ENCODE peak calls at places on chromosome 10, in ten cellular contexts. One of them, this sample, is unnamed.

GRCh38 chr10:130231211-130231850 is 95.1 kb downstream of the GLRX3 start:
- DNase-seq in NCI-H1105: no peak
- DNase-seq in epithelial cell of proximal tubule: no peak
- DNase-seq in heart left ventricle: no peak
- DNase-seq in GM04504: no peak
- DNase-seq in stimulated activated CD4-positive, alpha-beta T cell treated with anti-CD3 and anti-CD28 coated beads, Interleukin-4, amount 100 ng/mL, for 1 hour: no peak
- DNase-seq in NCI-H510A treated with DMSO at 0.1 percent for 48 hours: no peak
- DNase-seq in WTC11: no peak
- DNase-seq in substantia nigra: no peak
- DNase-seq in aorta: peak
- DNase-seq in this sample: no peak

GRCh38 chr10:91104185-91105041 is 116.0 kb upstream of the PCGF5 start:
- DNase-seq in epithelial cell of proximal tubule: no peak
- DNase-seq in NCI-H510A treated with DMSO at 0.1 percent for 48 hours: no peak
- DNase-seq in NCI-H1105: no peak
- DNase-seq in GM04504: no peak
- DNase-seq in WTC11: no peak
- DNase-seq in heart left ventricle: no peak
- DNase-seq in stimulated activated CD4-positive, alpha-beta T cell treated with anti-CD3 and anti-CD28 coated beads, Interleukin-4, amount 100 ng/mL, for 1 hour: no peak
- DNase-seq in substantia nigra: no peak
- DNase-seq in aorta: no peak
- DNase-seq in this sample: no peak

GRCh38 chr10:10164845-10165244 is 852.8 kb upstream of the CELF2 start:
- DNase-seq in NCI-H510A treated with DMSO at 0.1 percent for 48 hours: no peak
- DNase-seq in NCI-H1105: no peak
- DNase-seq in substantia nigra: no peak
- DNase-seq in GM04504: no peak
- DNase-seq in aorta: no peak
- DNase-seq in epithelial cell of proximal tubule: no peak
- DNase-seq in heart left ventricle: no peak
- DNase-seq in WTC11: no peak
- DNase-seq in stimulated activated CD4-positive, alpha-beta T cell treated with anti-CD3 and anti-CD28 coated beads, Interleukin-4, amount 100 ng/mL, for 1 hour: no peak
- DNase-seq in this sample: no peak

GRCh38 chr10:117442521-117442920 is 67.3 kb upstream of the PDZD8 start:
- DNase-seq in substantia nigra: no peak
- DNase-seq in stimulated activated CD4-positive, alpha-beta T cell treated with anti-CD3 and anti-CD28 coated beads, Interleukin-4, amount 100 ng/mL, for 1 hour: no peak
- DNase-seq in NCI-H1105: no peak
- DNase-seq in aorta: no peak
- DNase-seq in heart left ventricle: no peak
- DNase-seq in NCI-H510A treated with DMSO at 0.1 percent for 48 hours: no peak
- DNase-seq in GM04504: no peak
- DNase-seq in epithelial cell of proximal tubule: no peak
- DNase-seq in WTC11: no peak
- DNase-seq in this sample: no peak

GRCh38 chr10:119301397-119301796 is 94.0 kb downstream of the GRK5 start:
- DNase-seq in stimulated activated CD4-positive, alpha-beta T cell treated with anti-CD3 and anti-CD28 coated beads, Interleukin-4, amount 100 ng/mL, for 1 hour: peak
- DNase-seq in epithelial cell of proximal tubule: no peak
- DNase-seq in GM04504: no peak
- DNase-seq in substantia nigra: no peak
- DNase-seq in NCI-H510A treated with DMSO at 0.1 percent for 48 hours: no peak
- DNase-seq in NCI-H1105: no peak
- DNase-seq in aorta: no peak
- DNase-seq in heart left ventricle: peak
- DNase-seq in WTC11: no peak
- DNase-seq in this sample: peak

GRCh38 chr10:97762816-97763215 is 9.0 kb downstream of the SFRP5 start:
- DNase-seq in aorta: peak
- DNase-seq in WTC11: peak
- DNase-seq in substantia nigra: peak
- DNase-seq in epithelial cell of proximal tubule: no peak
- DNase-seq in heart left ventricle: no peak
- DNase-seq in stimulated activated CD4-positive, alpha-beta T cell treated with anti-CD3 and anti-CD28 coated beads, Interleukin-4, amount 100 ng/mL, for 1 hour: no peak
- DNase-seq in GM04504: no peak
- DNase-seq in NCI-H1105: no peak
- DNase-seq in NCI-H510A treated with DMSO at 0.1 percent for 48 hours: no peak
- DNase-seq in this sample: no peak

GRCh38 chr10:132574288-132574687 is 36.7 kb downstream of the INPP5A start:
- DNase-seq in WTC11: no peak
- DNase-seq in substantia nigra: no peak
- DNase-seq in aorta: no peak
- DNase-seq in NCI-H510A treated with DMSO at 0.1 percent for 48 hours: no peak
- DNase-seq in epithelial cell of proximal tubule: no peak
- DNase-seq in stimulated activated CD4-positive, alpha-beta T cell treated with anti-CD3 and anti-CD28 coated beads, Interleukin-4, amount 100 ng/mL, for 1 hour: no peak
- DNase-seq in NCI-H1105: no peak
- DNase-seq in GM04504: no peak
- DNase-seq in heart left ventricle: no peak
- DNase-seq in this sample: no peak

GRCh38 chr10:72228318-72228751 is 12.3 kb upstream of the ASCC1 start:
- DNase-seq in NCI-H510A treated with DMSO at 0.1 percent for 48 hours: no peak
- DNase-seq in GM04504: no peak
- DNase-seq in epithelial cell of proximal tubule: no peak
- DNase-seq in stimulated activated CD4-positive, alpha-beta T cell treated with anti-CD3 and anti-CD28 coated beads, Interleukin-4, amount 100 ng/mL, for 1 hour: no peak
- DNase-seq in substantia nigra: no peak
- DNase-seq in heart left ventricle: no peak
- DNase-seq in aorta: no peak
- DNase-seq in NCI-H1105: no peak
- DNase-seq in WTC11: no peak
- DNase-seq in this sample: no peak

GRCh38 chr10:23192741-23193434 is 776 bp downstream of the PTF1A start:
- DNase-seq in NCI-H510A treated with DMSO at 0.1 percent for 48 hours: no peak
- DNase-seq in heart left ventricle: no peak
- DNase-seq in substantia nigra: no peak
- DNase-seq in GM04504: no peak
- DNase-seq in stimulated activated CD4-positive, alpha-beta T cell treated with anti-CD3 and anti-CD28 coated beads, Interleukin-4, amount 100 ng/mL, for 1 hour: no peak
- DNase-seq in aorta: no peak
- DNase-seq in WTC11: peak
- DNase-seq in epithelial cell of proximal tubule: no peak
- DNase-seq in NCI-H1105: peak
- DNase-seq in this sample: no peak